ENCODE peak calls at places on chromosomes 7 and 10, in four cellular contexts. O is heart right ventricle, M is GM20000, C is body of pancreas. X is an unnamed sample.

GRCh38 chr10:75035975-75036708 is 75.3 kb upstream of the SAMD8 start:
- DNase-seq in O (no peak), M (peak; percentile 74), C (no peak), X (peak; percentile 35)

GRCh38 chr10:122407375-122408125 is 33.0 kb downstream of the PLEKHA1 start:
- DNase-seq in O (peak; percentile 23), M (no peak), C (no peak), X (no peak)

GRCh38 chr10:20598590-20598989 is 298.5 kb downstream of the NEBL start:
- DNase-seq in C (peak; percentile 13), O (peak; percentile 45), M (no peak), X (no peak)

GRCh38 chr10:74208081-74208480 is 57.1 kb downstream of the ADK start:
- DNase-seq in C (peak; percentile 59), O (no peak), M (no peak), X (no peak)

GRCh38 chr7:4794591-4795350 is 19.3 kb downstream of the AP5Z1 start:
- DNase-seq in O (no peak), C (no peak), M (no peak), X (no peak)

GRCh38 chr10:123153486-123154091 is 613 bp upstream of the BUB3 start:
- DNase-seq in C (no peak), O (no peak), M (no peak), X (no peak)

GRCh38 chr10:472241-472910 is 217.1 kb downstream of the DIP2C start:
- DNase-seq in O (no peak), C (no peak), M (no peak), X (no peak)

GRCh38 chr10:89332092-89332633 is 4.4 kb downstream of the IFIT3 start:
- DNase-seq in M (peak; percentile 65), C (no peak), O (peak; percentile 53), X (peak; percentile 33)

GRCh38 chr7:69389220-69389619 is 209.1 kb upstream of the AUTS2 start:
- DNase-seq in C (no peak), M (no peak), O (no peak), X (no peak)

GRCh38 chr10:110208614-110209398 is 1.4 kb downstream of the MXI1 start:
- DNase-seq in C (peak; percentile 33), M (peak; percentile 71), O (peak; percentile 45), X (peak; percentile 45)

GRCh38 chr10:79933961-79934360 is 14.9 kb downstream of the SFTPD start:
- DNase-seq in M (no peak), O (no peak), C (no peak), X (no peak)

GRCh38 chr7:46162582-46162981 is 241.5 kb upstream of the IGFBP3 start:
- DNase-seq in O (no peak), M (no peak), C (peak; percentile 29), X (no peak)

GRCh38 chr7:16846611-16847165 is 35.1 kb downstream of the AGR3 start:
- DNase-seq in C (no peak), M (no peak), O (no peak), X (no peak)

GRCh38 chr10:14889318-14889717 is 10.7 kb downstream of the SUV39H2 start:
- DNase-seq in M (peak; percentile 12), C (no peak), O (no peak), X (no peak)

GRCh38 chr7:69782917-69783684 is 184.8 kb downstream of the AUTS2 start:
- DNase-seq in C (peak; percentile 35), M (no peak), O (peak; percentile 83), X (no peak)

GRCh38 chr10:79098596-79099015 is 29.8 kb downstream of the ZMIZ1 start:
- DNase-seq in M (peak; percentile 62), O (no peak), C (no peak), X (no peak)

GRCh38 chr10:86203162-86203905 is 163.3 kb downstream of the GRID1 start:
- DNase-seq in C (no peak), O (no peak), M (peak; percentile 49), X (no peak)

GRCh38 chr7:141975806-141976523 is 2.4 kb upstream of the TAS2R38 start:
- DNase-seq in C (peak; percentile 81), M (peak; percentile 73), O (peak; percentile 55), X (peak; percentile 13)

GRCh38 chr10:82866424-82867020 is 991.5 kb downstream of the NRG3 start:
- DNase-seq in O (no peak), M (no peak), C (no peak), X (peak; percentile 93)

GRCh38 chr10:86344714-86345161 is 21.9 kb downstream of the GRID1 start:
- DNase-seq in O (no peak), C (peak; percentile 9), M (no peak), X (no peak)

GRCh38 chr7:89049043-89049442 is 253.5 kb upstream of the TEX47 start:
- DNase-seq in M (no peak), O (no peak), C (no peak), X (no peak)

GRCh38 chr7:90387470-90388240 is 15.6 kb upstream of the CLDN12 start:
- DNase-seq in C (no peak), M (no peak), O (no peak), X (no peak)

GRCh38 chr10:62306663-62307062 is 38.0 kb upstream of the RTKN2 start:
- DNase-seq in C (no peak), O (no peak), M (no peak), X (no peak)

GRCh38 chr10:49398000-49398861 is 2.3 kb upstream of the DRGX start:
- DNase-seq in M (peak; percentile 87), O (peak; percentile 61), C (peak; percentile 39), X (no peak)

GRCh38 chr10:131803863-131804425 is 96.9 kb upstream of the PPP2R2D start:
- DNase-seq in O (no peak), C (no peak), M (no peak), X (no peak)

GRCh38 chr10:79492256-79492655 is 20.1 kb upstream of the EIF5AL1 start:
- DNase-seq in M (no peak), C (no peak), O (no peak), X (no peak)

GRCh38 chr10:71533936-71534335 is 137.2 kb downstream of the CDH23 start:
- DNase-seq in C (no peak), M (no peak), O (no peak), X (no peak)

GRCh38 chr7:55533050-55533728 is 39.1 kb downstream of the VOPP1 start:
- DNase-seq in M (peak; percentile 79), C (no peak), O (no peak), X (peak; percentile 29)

GRCh38 chr7:117766915-117767314 is 106.3 kb downstream of the CTTNBP2 start:
- DNase-seq in M (no peak), C (no peak), O (no peak), X (no peak)

GRCh38 chr10:3764626-3765375 is 20.2 kb downstream of the KLF6 start:
- DNase-seq in O (no peak), C (no peak), M (no peak), X (no peak)

GRCh38 chr7:37112882-37113281 is 335.8 kb downstream of the ELMO1 start:
- DNase-seq in C (no peak), M (no peak), O (no peak), X (no peak)

GRCh38 chr7:94509264-94509878 is at the start of gene CASD1:
- DNase-seq in M (peak; percentile 89), C (peak; percentile 60), O (peak; percentile 61), X (no peak)

DNA sequence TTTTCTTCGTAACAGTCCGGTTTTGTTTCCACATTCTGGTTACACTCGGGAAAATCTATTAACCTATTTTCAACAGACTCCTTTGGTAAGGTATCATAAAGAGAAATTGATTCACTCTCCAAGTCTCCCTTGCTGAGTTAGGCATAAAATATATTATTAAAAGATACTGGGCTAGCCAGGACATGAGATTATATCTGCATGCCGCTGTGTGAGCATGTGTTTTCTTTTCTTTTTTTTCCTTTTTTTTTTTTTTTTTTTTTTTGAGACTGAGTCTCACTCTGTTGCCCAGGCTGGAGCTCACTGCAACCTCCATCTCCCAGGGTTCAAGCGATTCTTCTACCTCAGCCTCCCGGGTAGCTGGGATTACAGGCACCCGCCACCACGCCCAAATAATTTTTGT is 23.0 kb upstream of the SFMBT2 start:
- DNase-seq in O (no peak), M (no peak), C (no peak), X (no peak)
- TF ChIP-seq CTCF in O (no peak), M (no peak), C (no peak), X (no peak)

DNA sequence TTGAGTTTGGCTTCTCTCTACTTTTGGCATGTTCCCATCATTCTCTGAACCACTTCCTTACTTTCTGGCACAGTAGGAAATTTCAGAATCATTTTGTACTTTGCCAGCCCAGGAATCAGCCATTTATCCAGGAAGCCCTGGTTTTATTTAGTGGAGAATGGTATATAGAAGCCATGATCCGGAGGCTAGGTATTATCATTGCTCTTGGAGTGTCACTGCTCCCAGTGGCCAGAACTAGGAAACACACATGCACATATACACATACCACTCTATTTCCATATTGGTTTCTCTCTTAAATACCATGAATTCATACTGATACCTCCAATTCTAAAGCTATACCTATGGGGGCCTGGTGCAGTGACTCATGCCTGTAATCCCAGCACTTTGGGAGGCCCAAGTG is 36.3 kb downstream of the SUFU start:
- DNase-seq in C (no peak), M (peak; percentile 35), O (no peak), X (peak; percentile 5)
- TF ChIP-seq CTCF in C (no peak), M (no peak), O (peak; percentile 16), X (peak; percentile 70)

GRCh38 chr7:47939425-47940036 is 8.7 kb downstream of the PKD1L1 start:
- DNase-seq in O (no peak), M (no peak), C (no peak), X (no peak)

GRCh38 chr7:47937711-47938573 is 10.3 kb downstream of the PKD1L1 start:
- DNase-seq in C (no peak), M (no peak), O (no peak), X (no peak)

GRCh38 chr7:47940482-47941001 is 7.7 kb downstream of the PKD1L1 start:
- DNase-seq in O (peak; percentile 50), M (no peak), C (no peak), X (peak; percentile 61)

GRCh38 chr7:47937065-47937687 is 11.1 kb downstream of the PKD1L1 start:
- DNase-seq in M (peak; percentile 88), O (no peak), C (no peak), X (no peak)

DNA sequence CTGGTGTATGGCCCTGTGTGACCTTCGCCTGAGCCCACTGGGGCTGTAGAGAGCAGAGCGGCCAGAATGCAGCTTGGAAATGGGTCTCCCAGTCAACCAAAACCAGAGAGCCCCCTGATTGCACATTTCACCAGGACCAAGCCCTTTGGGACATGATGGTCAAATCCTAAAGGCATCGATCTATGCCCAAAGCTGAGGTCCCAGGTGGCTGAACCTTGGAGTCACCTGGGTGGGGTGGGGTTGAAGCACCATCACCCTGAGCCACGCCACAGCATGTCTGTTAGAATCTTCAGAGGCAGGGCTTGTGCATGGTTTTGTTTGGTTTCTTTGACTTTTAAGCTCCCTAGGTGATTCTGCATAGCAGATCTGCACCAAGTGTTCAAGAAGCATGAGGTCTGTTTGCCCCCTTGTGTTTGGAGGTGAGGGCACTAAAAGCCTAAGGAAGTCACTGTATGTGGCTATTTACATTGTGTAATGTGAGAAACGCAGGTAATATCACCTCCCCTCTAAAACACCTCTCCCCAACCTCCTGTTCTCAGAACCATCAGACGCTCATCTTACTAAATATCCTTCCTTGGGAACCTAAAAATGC is 9.6 kb downstream of the PKD1L1 start:
- DNase-seq in C (no peak), O (no peak), M (no peak), X (no peak)
- TF ChIP-seq CTCF in C (no peak), O (no peak), M (no peak), X (peak; percentile 39)

GRCh38 chr7:151060416-151061234 is 1.2 kb downstream of the SLC4A2 start:
- DNase-seq in O (no peak), M (peak; percentile 56), C (peak; percentile 67), X (no peak)
- TF ChIP-seq CTCF in O (no peak), M (peak; percentile 4), C (no peak), X (peak; percentile 58)

DNA sequence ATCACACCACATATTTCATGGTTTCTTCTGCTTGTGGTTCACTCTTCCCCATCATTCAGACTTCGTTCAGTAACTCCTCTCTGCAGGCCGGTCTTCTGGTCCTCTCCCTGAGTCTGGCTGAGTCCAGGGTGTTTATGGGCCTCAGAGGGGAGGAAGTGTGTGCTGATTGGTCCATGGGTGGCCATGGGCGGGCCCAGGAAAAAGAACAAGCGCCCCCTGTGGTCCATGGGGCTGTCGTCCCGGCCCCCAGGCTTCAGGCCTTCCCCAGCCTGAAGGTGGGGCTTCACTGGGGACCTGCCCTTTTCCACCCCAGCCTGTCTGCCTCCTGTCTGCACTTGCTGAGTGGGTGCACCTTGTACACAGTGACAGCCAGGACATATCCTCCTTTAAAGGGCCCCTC is 123.7 kb downstream of the VIPR2 start:
- DNase-seq in M (no peak), C (no peak), O (no peak), X (no peak)
- TF ChIP-seq CTCF in M (no peak), C (no peak), O (peak; percentile 9), X (peak; percentile 10)

X was measured in HFFc6.